ENCODE peak calls at places on chromosomes 3 and 15, in six cellular contexts. G, E, H, R, V and D are unnamed samples.

GRCh38 chr3:190017575-190018288 is 103.0 kb downstream of the P3H2 start:
- DNase-seq in H (no peak), G (peak; percentile 38), E (peak; percentile 53), R (no peak), V (peak; percentile 75), D (no peak)

GRCh38 chr3:123723527-123724168 is 138.8 kb upstream of the HACD2 start:
- DNase-seq in G (peak; percentile 67), V (peak; percentile 83), R (peak; percentile 5), H (peak; percentile 37), E (peak; percentile 50), D (peak; percentile 50)

GRCh38 chr3:45180051-45180450 is 33.9 kb upstream of the CDCP1 start:
- DNase-seq in G (peak; percentile 64), E (no peak), H (no peak), R (no peak), V (peak; percentile 75), D (no peak)

GRCh38 chr15:25169318-25169717 is 214.5 kb downstream of the SNRPN start:
- DNase-seq in G (no peak), R (no peak), H (no peak), E (peak; percentile 2), V (no peak), D (peak; percentile 29)

GRCh38 chr15:60713096-60714084 is 234.4 kb upstream of the ICE2 start:
- DNase-seq in H (no peak), R (no peak), G (peak; percentile 11), V (no peak), E (no peak), D (peak; percentile 28)

GRCh38 chr3:13051066-13051465 is 22.2 kb downstream of the IQSEC1 start:
- DNase-seq in R (no peak), V (no peak), H (no peak), E (no peak), G (no peak), D (no peak)

GRCh38 chr3:21041621-21042020 is 709.4 kb downstream of the ZNF385D start:
- DNase-seq in R (no peak), G (no peak), V (no peak), H (no peak), E (no peak), D (no peak)

GRCh38 chr15:69648215-69648614 is 195.6 kb downstream of the RPLP1 start:
- DNase-seq in H (no peak), E (no peak), V (no peak), G (no peak), R (no peak), D (no peak)

GRCh38 chr3:38655708-38656300 is 6.3 kb upstream of the SCN5A start:
- DNase-seq in E (no peak), V (peak; percentile 57), G (no peak), H (no peak), R (no peak), D (no peak)

GRCh38 chr3:178170698-178171535 is 365.3 kb upstream of the KCNMB2 start:
- DNase-seq in E (no peak), R (no peak), V (peak; percentile 22), H (no peak), G (peak; percentile 12), D (no peak)

GRCh38 chr15:42385206-42385979 is 26.1 kb downstream of the CAPN3 start:
- DNase-seq in G (peak; percentile 52), E (peak; percentile 12), V (peak; percentile 50), R (no peak), H (peak; percentile 12), D (no peak)

GRCh38 chr3:126267169-126267975 is 87.0 kb upstream of the ALDH1L1 start:
- DNase-seq in G (peak; percentile 91), H (no peak), R (no peak), V (peak; percentile 92), E (peak; percentile 77), D (peak; percentile 86)

GRCh38 chr3:77491961-77492360 is 452.1 kb downstream of the ROBO2 start:
- DNase-seq in H (no peak), G (no peak), R (no peak), E (no peak), V (no peak), D (no peak)

GRCh38 chr3:171831936-171832335 is 11.2 kb upstream of the TMEM212 start:
- DNase-seq in R (no peak), H (no peak), E (no peak), G (no peak), V (no peak), D (no peak)

GRCh38 chr3:120506828-120507774 is 56.3 kb upstream of the FSTL1 start:
- DNase-seq in R (no peak), H (peak; percentile 7), G (peak; percentile 33), V (peak; percentile 47), E (peak; percentile 54), D (no peak)

GRCh38 chr3:85208650-85209049 is 249.9 kb downstream of the CADM2 start:
- DNase-seq in V (no peak), R (no peak), H (no peak), G (no peak), E (no peak), D (no peak)

GRCh38 chr3:116896116-116896515 is 186.5 kb downstream of the TUSC7 start:
- DNase-seq in V (no peak), G (no peak), H (no peak), E (no peak), R (no peak), D (no peak)

GRCh38 chr3:127953636-127954035 is 38.6 kb downstream of the KBTBD12 start:
- DNase-seq in E (no peak), G (no peak), V (no peak), R (no peak), H (no peak), D (no peak)

GRCh38 chr3:69999191-70000027 is at the start of gene SAMMSON:
- DNase-seq in G (peak; percentile 5), E (peak; percentile 13), V (peak; percentile 30), H (no peak), R (no peak), D (peak; percentile 22)

GRCh38 chr3:186782542-186783069 is 771 bp upstream of the EIF4A2 start:
- DNase-seq in G (no peak), R (no peak), H (no peak), E (no peak), V (peak; percentile 54), D (no peak)

GRCh38 chr3:130820976-130821375 is 72.9 kb upstream of the ATP2C1 start:
- DNase-seq in E (no peak), H (no peak), V (peak; percentile 61), G (peak; percentile 32), R (no peak), D (no peak)

GRCh38 chr3:120673116-120673515 is 8.9 kb downstream of the HGD start:
- DNase-seq in H (no peak), G (no peak), V (no peak), R (no peak), E (peak; percentile 30), D (no peak)